ENCODE peak calls at places on chromosomes 11 and 22, in eight cellular contexts. One of them, this sample, is unnamed.

GRCh38 chr11:5291207-5291838 is 10.4 kb downstream of the OR51B4 start:
- DNase-seq in BJ: no peak
- DNase-seq in foreskin fibroblast: peak
- DNase-seq in neural crest cell: no peak
- DNase-seq in kidney: no peak
- DNase-seq in suprapubic skin: no peak
- DNase-seq in Peyer's patch: no peak
- DNase-seq in natural killer cell: no peak
- DNase-seq in this sample: no peak

GRCh38 chr11:84407091-84407490 is 1120.9 kb upstream of the CCDC90B start:
- DNase-seq in foreskin fibroblast: no peak
- DNase-seq in Peyer's patch: no peak
- DNase-seq in neural crest cell: no peak
- DNase-seq in suprapubic skin: no peak
- DNase-seq in natural killer cell: no peak
- DNase-seq in kidney: no peak
- DNase-seq in BJ: no peak
- DNase-seq in this sample: no peak

GRCh38 chr22:41380993-41381328 is 781 bp upstream of the TEF start:
- DNase-seq in neural crest cell: no peak
- DNase-seq in suprapubic skin: no peak
- DNase-seq in natural killer cell: no peak
- DNase-seq in foreskin fibroblast: peak
- DNase-seq in Peyer's patch: no peak
- DNase-seq in kidney: no peak
- DNase-seq in BJ: peak
- DNase-seq in this sample: no peak

GRCh38 chr11:15493066-15493465 is 378.3 kb downstream of the INSC start:
- DNase-seq in kidney: no peak
- DNase-seq in BJ: no peak
- DNase-seq in suprapubic skin: no peak
- DNase-seq in natural killer cell: no peak
- DNase-seq in Peyer's patch: no peak
- DNase-seq in foreskin fibroblast: no peak
- DNase-seq in neural crest cell: no peak
- DNase-seq in this sample: no peak

GRCh38 chr22:22086501-22087158 is 104.0 kb upstream of the TOP3B start:
- DNase-seq in kidney: no peak
- DNase-seq in neural crest cell: no peak
- DNase-seq in suprapubic skin: no peak
- DNase-seq in natural killer cell: no peak
- DNase-seq in Peyer's patch: no peak
- DNase-seq in foreskin fibroblast: no peak
- DNase-seq in BJ: no peak
- DNase-seq in this sample: no peak

GRCh38 chr11:13868710-13869403 is 93.7 kb upstream of the SPON1 start:
- DNase-seq in Peyer's patch: no peak
- DNase-seq in foreskin fibroblast: no peak
- DNase-seq in suprapubic skin: no peak
- DNase-seq in natural killer cell: no peak
- DNase-seq in BJ: no peak
- DNase-seq in neural crest cell: no peak
- DNase-seq in kidney: no peak
- DNase-seq in this sample: no peak

GRCh38 chr11:42462558-42463310 is 849.1 kb upstream of the API5 start:
- DNase-seq in BJ: peak
- DNase-seq in natural killer cell: no peak
- DNase-seq in foreskin fibroblast: peak
- DNase-seq in Peyer's patch: no peak
- DNase-seq in kidney: no peak
- DNase-seq in suprapubic skin: no peak
- DNase-seq in neural crest cell: no peak
- DNase-seq in this sample: no peak

GRCh38 chr11:65204646-65205601 is 23.2 kb downstream of the CAPN1 start:
- DNase-seq in BJ: no peak
- DNase-seq in neural crest cell: peak
- DNase-seq in Peyer's patch: peak
- DNase-seq in foreskin fibroblast: no peak
- DNase-seq in suprapubic skin: no peak
- DNase-seq in kidney: peak
- DNase-seq in natural killer cell: peak
- DNase-seq in this sample: peak

GRCh38 chr11:1077033-1077416 is 2.4 kb downstream of the MUC2 start:
- DNase-seq in Peyer's patch: no peak
- DNase-seq in natural killer cell: no peak
- DNase-seq in foreskin fibroblast: no peak
- DNase-seq in kidney: peak
- DNase-seq in BJ: no peak
- DNase-seq in neural crest cell: no peak
- DNase-seq in suprapubic skin: no peak
- DNase-seq in this sample: peak

GRCh38 chr11:45180158-45180887 is 33.9 kb downstream of the PRDM11 start:
- DNase-seq in foreskin fibroblast: peak
- DNase-seq in kidney: peak
- DNase-seq in Peyer's patch: peak
- DNase-seq in neural crest cell: peak
- DNase-seq in natural killer cell: no peak
- DNase-seq in BJ: no peak
- DNase-seq in suprapubic skin: no peak
- DNase-seq in this sample: no peak

GRCh38 chr11:79623375-79623774 is 182.5 kb upstream of the TENM4 start:
- DNase-seq in BJ: no peak
- DNase-seq in foreskin fibroblast: no peak
- DNase-seq in natural killer cell: no peak
- DNase-seq in neural crest cell: no peak
- DNase-seq in suprapubic skin: no peak
- DNase-seq in kidney: no peak
- DNase-seq in Peyer's patch: no peak
- DNase-seq in this sample: no peak

GRCh38 chr22:24200616-24201212 is 19.4 kb downstream of the SUSD2 start:
- DNase-seq in suprapubic skin: no peak
- DNase-seq in natural killer cell: no peak
- DNase-seq in BJ: no peak
- DNase-seq in Peyer's patch: no peak
- DNase-seq in kidney: no peak
- DNase-seq in neural crest cell: no peak
- DNase-seq in foreskin fibroblast: peak
- DNase-seq in this sample: no peak

GRCh38 chr11:27233654-27234042 is 129.4 kb downstream of the CCDC34 start:
- DNase-seq in BJ: no peak
- DNase-seq in neural crest cell: no peak
- DNase-seq in Peyer's patch: no peak
- DNase-seq in kidney: no peak
- DNase-seq in foreskin fibroblast: no peak
- DNase-seq in natural killer cell: no peak
- DNase-seq in suprapubic skin: no peak
- DNase-seq in this sample: no peak

GRCh38 chr22:20940178-20940790 is 23.1 kb downstream of the CRKL start:
- DNase-seq in BJ: peak
- DNase-seq in foreskin fibroblast: no peak
- DNase-seq in neural crest cell: no peak
- DNase-seq in kidney: no peak
- DNase-seq in natural killer cell: no peak
- DNase-seq in Peyer's patch: no peak
- DNase-seq in suprapubic skin: no peak
- DNase-seq in this sample: no peak

GRCh38 chr11:47406896-47407745 is 1.3 kb upstream of the SLC39A13 start:
- DNase-seq in BJ: no peak
- DNase-seq in neural crest cell: no peak
- DNase-seq in suprapubic skin: peak
- DNase-seq in Peyer's patch: no peak
- DNase-seq in foreskin fibroblast: no peak
- DNase-seq in kidney: peak
- DNase-seq in natural killer cell: no peak
- DNase-seq in this sample: no peak

GRCh38 chr22:23376256-23376655 is 195.9 kb downstream of the BCR start:
- DNase-seq in foreskin fibroblast: no peak
- DNase-seq in Peyer's patch: peak
- DNase-seq in natural killer cell: no peak
- DNase-seq in suprapubic skin: peak
- DNase-seq in BJ: no peak
- DNase-seq in kidney: no peak
- DNase-seq in neural crest cell: no peak
- DNase-seq in this sample: no peak

GRCh38 chr11:110587972-110588371 is 124.3 kb downstream of the ARHGAP20 start:
- DNase-seq in natural killer cell: no peak
- DNase-seq in BJ: no peak
- DNase-seq in suprapubic skin: no peak
- DNase-seq in Peyer's patch: no peak
- DNase-seq in foreskin fibroblast: peak
- DNase-seq in kidney: no peak
- DNase-seq in neural crest cell: no peak
- DNase-seq in this sample: no peak

GRCh38 chr11:17907046-17907445 is 105.8 kb downstream of the SERGEF start:
- DNase-seq in natural killer cell: no peak
- DNase-seq in neural crest cell: no peak
- DNase-seq in kidney: no peak
- DNase-seq in Peyer's patch: no peak
- DNase-seq in foreskin fibroblast: no peak
- DNase-seq in suprapubic skin: no peak
- DNase-seq in BJ: no peak
- DNase-seq in this sample: no peak

GRCh38 chr22:48856308-48856615 is 971.4 kb downstream of the BRD1 start:
- DNase-seq in natural killer cell: no peak
- DNase-seq in kidney: no peak
- DNase-seq in Peyer's patch: peak
- DNase-seq in foreskin fibroblast: no peak
- DNase-seq in BJ: no peak
- DNase-seq in suprapubic skin: no peak
- DNase-seq in neural crest cell: no peak
- DNase-seq in this sample: no peak

GRCh38 chr11:73203322-73203721 is 14.8 kb upstream of the P2RY2 start:
- DNase-seq in natural killer cell: no peak
- DNase-seq in BJ: no peak
- DNase-seq in neural crest cell: no peak
- DNase-seq in kidney: no peak
- DNase-seq in suprapubic skin: no peak
- DNase-seq in Peyer's patch: peak
- DNase-seq in foreskin fibroblast: no peak
- DNase-seq in this sample: no peak

GRCh38 chr11:131186629-131187075 is 183.8 kb upstream of the NTM start:
- DNase-seq in BJ: no peak
- DNase-seq in natural killer cell: no peak
- DNase-seq in neural crest cell: no peak
- DNase-seq in foreskin fibroblast: no peak
- DNase-seq in Peyer's patch: no peak
- DNase-seq in kidney: no peak
- DNase-seq in suprapubic skin: no peak
- DNase-seq in this sample: no peak

GRCh38 chr11:115624065-115624464 is 119.8 kb upstream of the CADM1 start:
- DNase-seq in BJ: no peak
- DNase-seq in neural crest cell: no peak
- DNase-seq in Peyer's patch: no peak
- DNase-seq in foreskin fibroblast: no peak
- DNase-seq in natural killer cell: no peak
- DNase-seq in suprapubic skin: no peak
- DNase-seq in kidney: no peak
- DNase-seq in this sample: no peak
- TF ChIP-seq CTCF in BJ: peak
- TF ChIP-seq CTCF in neural crest cell: no peak
- TF ChIP-seq CTCF in Peyer's patch: no peak
- TF ChIP-seq CTCF in foreskin fibroblast: no peak
- TF ChIP-seq CTCF in natural killer cell: no peak
- TF ChIP-seq CTCF in suprapubic skin: no peak
- TF ChIP-seq CTCF in kidney: no peak
- TF ChIP-seq CTCF in this sample: no peak

DNA sequence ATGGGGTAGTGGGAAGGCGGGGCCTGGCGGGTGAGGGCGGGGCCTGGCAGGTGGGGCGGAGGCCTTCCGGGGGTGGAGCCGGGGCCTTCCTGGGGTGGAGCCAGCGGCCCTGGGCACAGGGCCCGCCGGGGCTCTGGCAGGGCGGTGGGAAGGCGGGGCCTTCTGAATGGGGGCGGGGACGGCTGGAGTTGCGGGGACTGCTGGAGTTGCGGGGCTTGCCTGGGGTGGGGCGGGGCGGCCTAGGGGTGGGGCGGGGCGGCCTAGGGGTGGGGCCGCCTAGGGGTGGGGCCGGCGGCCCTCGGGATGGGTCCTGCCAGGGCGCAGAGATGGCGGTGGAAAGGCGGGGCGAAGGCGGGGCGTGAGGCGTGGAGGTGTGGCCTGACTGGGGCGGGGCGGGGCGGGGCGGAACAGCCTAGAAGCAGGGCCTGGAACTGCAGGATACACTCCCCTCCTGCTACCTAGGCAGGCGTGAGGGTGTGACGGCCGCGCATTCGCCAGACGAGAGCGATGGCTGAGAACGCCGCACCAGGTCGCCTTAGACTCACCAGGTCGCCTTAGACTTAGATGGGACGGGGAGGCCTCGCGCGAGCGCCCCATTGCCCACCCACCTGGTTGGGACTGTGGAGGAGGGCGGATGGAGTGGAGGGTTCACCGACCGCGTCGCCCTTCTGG is 19.3 kb downstream of the RRP7A start:
- DNase-seq in foreskin fibroblast: peak
- DNase-seq in natural killer cell: peak
- DNase-seq in Peyer's patch: peak
- DNase-seq in neural crest cell: peak
- DNase-seq in suprapubic skin: peak
- DNase-seq in kidney: peak
- DNase-seq in BJ: no peak
- DNase-seq in this sample: peak
- TF ChIP-seq CTCF in foreskin fibroblast: no peak
- TF ChIP-seq CTCF in natural killer cell: no peak
- TF ChIP-seq CTCF in Peyer's patch: no peak
- TF ChIP-seq CTCF in neural crest cell: no peak
- TF ChIP-seq CTCF in suprapubic skin: no peak
- TF ChIP-seq CTCF in kidney: no peak
- TF ChIP-seq CTCF in BJ: no peak
- TF ChIP-seq CTCF in this sample: no peak

GRCh38 chr11:2143652-2144548 is 4.7 kb upstream of the IGF2 start:
- DNase-seq in suprapubic skin: no peak
- DNase-seq in natural killer cell: no peak
- DNase-seq in kidney: no peak
- DNase-seq in BJ: no peak
- DNase-seq in Peyer's patch: no peak
- DNase-seq in neural crest cell: no peak
- DNase-seq in foreskin fibroblast: no peak
- DNase-seq in this sample: no peak
- TF ChIP-seq CTCF in suprapubic skin: no peak
- TF ChIP-seq CTCF in natural killer cell: no peak
- TF ChIP-seq CTCF in kidney: no peak
- TF ChIP-seq CTCF in BJ: no peak
- TF ChIP-seq CTCF in Peyer's patch: no peak
- TF ChIP-seq CTCF in neural crest cell: peak
- TF ChIP-seq CTCF in foreskin fibroblast: no peak
- TF ChIP-seq CTCF in this sample: no peak

DNA sequence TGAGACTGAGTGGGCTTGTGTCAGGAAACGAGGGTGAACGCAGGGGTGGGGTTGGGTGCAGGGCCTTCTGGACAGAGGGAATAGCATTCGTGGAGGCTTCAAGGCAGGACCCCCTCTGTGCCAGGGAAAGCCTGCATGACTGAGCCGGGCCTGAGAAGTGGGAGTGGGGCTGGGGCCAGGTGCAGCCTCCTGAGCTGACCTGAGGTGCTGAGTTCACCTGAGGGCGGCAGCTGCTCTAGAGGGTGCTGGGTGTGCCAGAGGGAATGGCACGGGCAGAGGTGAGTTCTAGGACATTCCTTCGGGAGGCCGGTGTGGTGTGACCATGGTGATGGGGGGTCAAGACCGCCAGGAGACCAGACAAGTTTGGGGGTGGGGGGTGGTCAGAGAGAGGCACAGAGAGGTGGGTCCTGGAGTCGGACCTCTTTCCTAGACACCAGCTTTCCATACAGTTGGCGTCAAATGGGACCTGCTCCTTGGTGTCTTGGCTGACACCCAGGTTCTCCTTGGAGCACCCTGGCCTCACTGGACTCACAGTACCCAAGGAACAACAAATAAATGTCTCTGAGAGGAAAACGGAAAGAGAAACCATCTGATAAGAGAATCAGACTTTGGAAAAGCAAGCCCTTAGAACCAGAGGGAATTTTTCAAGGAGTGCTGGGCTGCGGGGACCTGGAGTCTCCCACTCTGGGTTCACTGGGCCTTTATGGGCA is 7.7 kb downstream of the MPPED1 start:
- DNase-seq in BJ: no peak
- DNase-seq in foreskin fibroblast: no peak
- DNase-seq in natural killer cell: no peak
- DNase-seq in neural crest cell: no peak
- DNase-seq in suprapubic skin: no peak
- DNase-seq in Peyer's patch: no peak
- DNase-seq in kidney: no peak
- DNase-seq in this sample: no peak
- TF ChIP-seq CTCF in BJ: no peak
- TF ChIP-seq CTCF in foreskin fibroblast: no peak
- TF ChIP-seq CTCF in natural killer cell: no peak
- TF ChIP-seq CTCF in neural crest cell: no peak
- TF ChIP-seq CTCF in suprapubic skin: no peak
- TF ChIP-seq CTCF in Peyer's patch: no peak
- TF ChIP-seq CTCF in kidney: no peak
- TF ChIP-seq CTCF in this sample: no peak